ENCODE peak calls at places on chromosomes 2 and 18, in six cellular contexts. One of them, this sample, is unnamed.

GRCh38 chr2:206876176-206876575 is 63.1 kb upstream of the CPO start:
- DNase-seq in HCT116: no peak
- DNase-seq in K562: no peak
- DNase-seq in CD4-positive, CD25-positive, alpha-beta regulatory T cell: no peak
- DNase-seq in pancreas: no peak
- DNase-seq in IMR-90: no peak
- DNase-seq in this sample: no peak

GRCh38 chr2:205848601-205849000 is 166.3 kb downstream of the NRP2 start:
- DNase-seq in HCT116: no peak
- DNase-seq in K562: no peak
- DNase-seq in CD4-positive, CD25-positive, alpha-beta regulatory T cell: no peak
- DNase-seq in pancreas: no peak
- DNase-seq in IMR-90: peak
- DNase-seq in this sample: no peak

GRCh38 chr2:236085211-236085610 is 83.0 kb downstream of the GBX2 start:
- DNase-seq in HCT116: no peak
- DNase-seq in K562: no peak
- DNase-seq in CD4-positive, CD25-positive, alpha-beta regulatory T cell: no peak
- DNase-seq in pancreas: no peak
- DNase-seq in IMR-90: no peak
- DNase-seq in this sample: no peak

GRCh38 chr18:8277270-8277669 is 332.0 kb upstream of the RAB12 start:
- DNase-seq in HCT116: no peak
- DNase-seq in K562: no peak
- DNase-seq in CD4-positive, CD25-positive, alpha-beta regulatory T cell: no peak
- DNase-seq in pancreas: no peak
- DNase-seq in IMR-90: peak
- DNase-seq in this sample: no peak

GRCh38 chr2:43452318-43452731 is 143.5 kb downstream of the THADA start:
- DNase-seq in HCT116: no peak
- DNase-seq in K562: no peak
- DNase-seq in CD4-positive, CD25-positive, alpha-beta regulatory T cell: no peak
- DNase-seq in pancreas: no peak
- DNase-seq in IMR-90: no peak
- DNase-seq in this sample: no peak

GRCh38 chr2:88735853-88736252 is 44.4 kb downstream of the RPIA start:
- DNase-seq in HCT116: peak
- DNase-seq in K562: peak
- DNase-seq in CD4-positive, CD25-positive, alpha-beta regulatory T cell: no peak
- DNase-seq in pancreas: no peak
- DNase-seq in IMR-90: no peak
- DNase-seq in this sample: no peak

GRCh38 chr18:49869354-49869753 is 56.0 kb upstream of the ACAA2 start:
- DNase-seq in HCT116: no peak
- DNase-seq in K562: no peak
- DNase-seq in CD4-positive, CD25-positive, alpha-beta regulatory T cell: no peak
- DNase-seq in pancreas: no peak
- DNase-seq in IMR-90: no peak
- DNase-seq in this sample: no peak

GRCh38 chr18:12990128-12990485 is 1.1 kb upstream of the CEP192 start:
- DNase-seq in HCT116: no peak
- DNase-seq in K562: peak
- DNase-seq in CD4-positive, CD25-positive, alpha-beta regulatory T cell: peak
- DNase-seq in pancreas: no peak
- DNase-seq in IMR-90: no peak
- DNase-seq in this sample: no peak

GRCh38 chr2:65436825-65437221 is 4.4 kb upstream of the SPRED2 start:
- DNase-seq in HCT116: no peak
- DNase-seq in K562: peak
- DNase-seq in CD4-positive, CD25-positive, alpha-beta regulatory T cell: no peak
- DNase-seq in pancreas: no peak
- DNase-seq in IMR-90: no peak
- DNase-seq in this sample: peak

GRCh38 chr18:49976810-49977209 is 163.5 kb upstream of the ACAA2 start:
- DNase-seq in HCT116: no peak
- DNase-seq in K562: no peak
- DNase-seq in CD4-positive, CD25-positive, alpha-beta regulatory T cell: no peak
- DNase-seq in pancreas: no peak
- DNase-seq in IMR-90: no peak
- DNase-seq in this sample: no peak

GRCh38 chr2:201484805-201485204 is 33.3 kb downstream of the STRADB start:
- DNase-seq in HCT116: no peak
- DNase-seq in K562: no peak
- DNase-seq in CD4-positive, CD25-positive, alpha-beta regulatory T cell: no peak
- DNase-seq in pancreas: no peak
- DNase-seq in IMR-90: no peak
- DNase-seq in this sample: no peak

GRCh38 chr2:36570416-36570815 is 27.6 kb downstream of the FEZ2 start:
- DNase-seq in HCT116: no peak
- DNase-seq in K562: no peak
- DNase-seq in CD4-positive, CD25-positive, alpha-beta regulatory T cell: no peak
- DNase-seq in pancreas: no peak
- DNase-seq in IMR-90: peak
- DNase-seq in this sample: no peak

GRCh38 chr2:31365834-31366505 is 48.6 kb downstream of the XDH start:
- DNase-seq in HCT116: no peak
- DNase-seq in K562: no peak
- DNase-seq in CD4-positive, CD25-positive, alpha-beta regulatory T cell: no peak
- DNase-seq in pancreas: no peak
- DNase-seq in IMR-90: no peak
- DNase-seq in this sample: no peak

GRCh38 chr2:71801969-71802368 is 345.7 kb downstream of the CYP26B1 start:
- DNase-seq in HCT116: peak
- DNase-seq in K562: peak
- DNase-seq in CD4-positive, CD25-positive, alpha-beta regulatory T cell: no peak
- DNase-seq in pancreas: no peak
- DNase-seq in IMR-90: peak
- DNase-seq in this sample: no peak

GRCh38 chr2:3628800-3629199 is 29.2 kb upstream of the ALLC start:
- DNase-seq in HCT116: peak
- DNase-seq in K562: peak
- DNase-seq in CD4-positive, CD25-positive, alpha-beta regulatory T cell: no peak
- DNase-seq in pancreas: no peak
- DNase-seq in IMR-90: no peak
- DNase-seq in this sample: no peak

GRCh38 chr2:132415256-132416079 is 1.1 kb upstream of the GPR39 start:
- DNase-seq in HCT116: no peak
- DNase-seq in K562: no peak
- DNase-seq in CD4-positive, CD25-positive, alpha-beta regulatory T cell: no peak
- DNase-seq in pancreas: no peak
- DNase-seq in IMR-90: peak
- DNase-seq in this sample: no peak

GRCh38 chr18:8808001-8808400 is 102.6 kb downstream of the MTCL1 start:
- DNase-seq in HCT116: no peak
- DNase-seq in K562: no peak
- DNase-seq in CD4-positive, CD25-positive, alpha-beta regulatory T cell: no peak
- DNase-seq in pancreas: no peak
- DNase-seq in IMR-90: peak
- DNase-seq in this sample: no peak

GRCh38 chr2:45925636-45926350 is 274.3 kb downstream of the PRKCE start:
- DNase-seq in HCT116: no peak
- DNase-seq in K562: no peak
- DNase-seq in CD4-positive, CD25-positive, alpha-beta regulatory T cell: no peak
- DNase-seq in pancreas: no peak
- DNase-seq in IMR-90: no peak
- DNase-seq in this sample: no peak

GRCh38 chr2:45930396-45930792 is 278.9 kb downstream of the PRKCE start:
- DNase-seq in HCT116: no peak
- DNase-seq in K562: no peak
- DNase-seq in CD4-positive, CD25-positive, alpha-beta regulatory T cell: no peak
- DNase-seq in pancreas: no peak
- DNase-seq in IMR-90: peak
- DNase-seq in this sample: no peak

GRCh38 chr2:45928946-45929345 is 277.5 kb downstream of the PRKCE start:
- DNase-seq in HCT116: no peak
- DNase-seq in K562: no peak
- DNase-seq in CD4-positive, CD25-positive, alpha-beta regulatory T cell: no peak
- DNase-seq in pancreas: no peak
- DNase-seq in IMR-90: no peak
- DNase-seq in this sample: no peak

GRCh38 chr2:45932278-45932975 is 281.0 kb downstream of the PRKCE start:
- DNase-seq in HCT116: no peak
- DNase-seq in K562: no peak
- DNase-seq in CD4-positive, CD25-positive, alpha-beta regulatory T cell: no peak
- DNase-seq in pancreas: no peak
- DNase-seq in IMR-90: peak
- DNase-seq in this sample: no peak

DNA sequence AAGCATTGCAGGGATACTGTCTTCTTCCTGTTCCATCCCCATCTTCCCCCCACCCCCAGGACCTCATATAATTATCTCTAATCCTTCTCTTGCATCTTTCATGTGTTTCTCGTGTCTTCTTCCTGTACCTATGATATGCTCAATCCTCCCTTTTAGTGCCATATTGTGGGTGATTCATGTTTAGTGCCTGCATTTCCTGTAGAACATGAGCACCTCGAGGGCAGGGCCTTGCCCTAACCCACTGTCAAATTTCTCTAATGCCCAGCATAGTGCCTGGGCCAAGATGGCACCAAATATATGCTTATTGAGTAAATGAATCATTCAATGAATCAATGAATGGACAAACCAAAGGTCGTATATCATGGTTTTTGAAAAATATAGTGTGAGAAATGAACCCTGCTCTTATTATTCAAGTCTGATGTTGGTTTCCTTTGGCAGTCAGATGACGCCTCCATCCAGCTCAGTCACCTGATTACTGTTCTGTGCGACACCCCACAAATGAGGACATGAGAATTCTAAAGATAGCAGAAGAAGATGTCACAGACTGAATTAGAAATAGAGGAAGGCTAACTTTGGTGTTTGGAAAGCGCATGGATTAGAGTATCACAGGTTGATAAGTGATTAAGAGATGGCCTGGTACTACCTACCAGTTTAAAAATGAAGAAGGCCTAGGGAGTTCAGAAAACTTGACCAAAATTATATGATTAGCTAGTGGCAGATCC is 278.4 kb downstream of the PRKCE start:
- DNase-seq in HCT116: no peak
- DNase-seq in K562: no peak
- DNase-seq in CD4-positive, CD25-positive, alpha-beta regulatory T cell: no peak
- DNase-seq in pancreas: no peak
- DNase-seq in IMR-90: no peak
- DNase-seq in this sample: no peak
- H3K27ac ChIP-seq in HCT116: no peak
- H3K27ac ChIP-seq in K562: no peak
- H3K27ac ChIP-seq in CD4-positive, CD25-positive, alpha-beta regulatory T cell: no peak
- H3K27ac ChIP-seq in pancreas: peak
- H3K27ac ChIP-seq in IMR-90: no peak
- H3K27ac ChIP-seq in this sample: no peak

DNA sequence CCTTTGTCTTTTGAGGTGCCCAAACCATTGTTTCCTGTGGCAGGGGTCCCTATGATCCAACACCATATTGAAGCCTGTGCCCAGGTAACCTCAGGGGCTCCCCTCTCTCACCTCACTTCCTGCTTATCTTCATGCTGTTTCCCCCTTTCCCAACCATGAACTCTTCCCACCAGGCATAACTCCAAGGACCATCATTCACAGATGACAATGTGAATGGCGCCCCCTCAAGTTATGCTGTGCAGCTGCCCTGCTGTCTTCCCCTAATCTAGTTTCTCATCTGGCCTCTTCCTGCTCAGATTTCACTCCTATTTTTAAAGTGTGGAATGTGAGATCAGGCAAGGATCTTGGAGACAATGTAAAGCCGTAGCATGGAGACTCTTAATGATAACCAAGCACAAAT is 1.4 kb downstream of the GMPPA start:
- DNase-seq in HCT116: no peak
- DNase-seq in K562: no peak
- DNase-seq in CD4-positive, CD25-positive, alpha-beta regulatory T cell: no peak
- DNase-seq in pancreas: no peak
- DNase-seq in IMR-90: peak
- DNase-seq in this sample: no peak
- H3K27ac ChIP-seq in HCT116: no peak
- H3K27ac ChIP-seq in K562: peak
- H3K27ac ChIP-seq in CD4-positive, CD25-positive, alpha-beta regulatory T cell: no peak
- H3K27ac ChIP-seq in pancreas: no peak
- H3K27ac ChIP-seq in IMR-90: no peak
- H3K27ac ChIP-seq in this sample: no peak

GRCh38 chr2:234376229-234376628 is 120.7 kb downstream of the ARL4C start:
- DNase-seq in HCT116: no peak
- DNase-seq in K562: no peak
- DNase-seq in CD4-positive, CD25-positive, alpha-beta regulatory T cell: no peak
- DNase-seq in pancreas: no peak
- DNase-seq in IMR-90: no peak
- DNase-seq in this sample: no peak

GRCh38 chr2:234375481-234375880 is 121.4 kb downstream of the ARL4C start:
- DNase-seq in HCT116: no peak
- DNase-seq in K562: no peak
- DNase-seq in CD4-positive, CD25-positive, alpha-beta regulatory T cell: no peak
- DNase-seq in pancreas: no peak
- DNase-seq in IMR-90: no peak
- DNase-seq in this sample: no peak

GRCh38 chr2:234378440-234378839 is 118.4 kb downstream of the ARL4C start:
- DNase-seq in HCT116: no peak
- DNase-seq in K562: no peak
- DNase-seq in CD4-positive, CD25-positive, alpha-beta regulatory T cell: no peak
- DNase-seq in pancreas: no peak
- DNase-seq in IMR-90: peak
- DNase-seq in this sample: no peak

GRCh38 chr2:234374671-234375245 is 122.1 kb downstream of the ARL4C start:
- DNase-seq in HCT116: no peak
- DNase-seq in K562: no peak
- DNase-seq in CD4-positive, CD25-positive, alpha-beta regulatory T cell: no peak
- DNase-seq in pancreas: no peak
- DNase-seq in IMR-90: no peak
- DNase-seq in this sample: no peak

GRCh38 chr2:234377761-234378341 is 119.0 kb downstream of the ARL4C start:
- DNase-seq in HCT116: no peak
- DNase-seq in K562: no peak
- DNase-seq in CD4-positive, CD25-positive, alpha-beta regulatory T cell: no peak
- DNase-seq in pancreas: no peak
- DNase-seq in IMR-90: peak
- DNase-seq in this sample: no peak
- H3K27ac ChIP-seq in HCT116: no peak
- H3K27ac ChIP-seq in K562: no peak
- H3K27ac ChIP-seq in CD4-positive, CD25-positive, alpha-beta regulatory T cell: no peak
- H3K27ac ChIP-seq in pancreas: no peak
- H3K27ac ChIP-seq in IMR-90: peak
- H3K27ac ChIP-seq in this sample: no peak

GRCh38 chr18:6613581-6613980 is 115.9 kb upstream of the ARHGAP28 start:
- DNase-seq in HCT116: no peak
- DNase-seq in K562: no peak
- DNase-seq in CD4-positive, CD25-positive, alpha-beta regulatory T cell: no peak
- DNase-seq in pancreas: no peak
- DNase-seq in IMR-90: no peak
- DNase-seq in this sample: no peak

GRCh38 chr18:6606411-6607085 is 123.0 kb upstream of the ARHGAP28 start:
- DNase-seq in HCT116: no peak
- DNase-seq in K562: no peak
- DNase-seq in CD4-positive, CD25-positive, alpha-beta regulatory T cell: no peak
- DNase-seq in pancreas: no peak
- DNase-seq in IMR-90: no peak
- DNase-seq in this sample: no peak

GRCh38 chr18:6609882-6610281 is 119.6 kb upstream of the ARHGAP28 start:
- DNase-seq in HCT116: no peak
- DNase-seq in K562: no peak
- DNase-seq in CD4-positive, CD25-positive, alpha-beta regulatory T cell: no peak
- DNase-seq in pancreas: no peak
- DNase-seq in IMR-90: no peak
- DNase-seq in this sample: no peak

GRCh38 chr18:6607348-6607747 is 122.2 kb upstream of the ARHGAP28 start:
- DNase-seq in HCT116: no peak
- DNase-seq in K562: no peak
- DNase-seq in CD4-positive, CD25-positive, alpha-beta regulatory T cell: no peak
- DNase-seq in pancreas: no peak
- DNase-seq in IMR-90: no peak
- DNase-seq in this sample: no peak

GRCh38 chr18:6610436-6610835 is 119.1 kb upstream of the ARHGAP28 start:
- DNase-seq in HCT116: no peak
- DNase-seq in K562: no peak
- DNase-seq in CD4-positive, CD25-positive, alpha-beta regulatory T cell: no peak
- DNase-seq in pancreas: no peak
- DNase-seq in IMR-90: no peak
- DNase-seq in this sample: no peak
- H3K27ac ChIP-seq in HCT116: no peak
- H3K27ac ChIP-seq in K562: no peak
- H3K27ac ChIP-seq in CD4-positive, CD25-positive, alpha-beta regulatory T cell: no peak
- H3K27ac ChIP-seq in pancreas: no peak
- H3K27ac ChIP-seq in IMR-90: peak
- H3K27ac ChIP-seq in this sample: no peak